ENCODE peak calls at places on chromosomes 5 and 9, in nine cellular contexts. A is Caki2; Z is stimulated activated CD8-positive, alpha-beta memory T cell treated with anti-CD3 and anti-CD28 coated beads, Interleukin-12 subunit alpha, Interleukin-12 subunit beta, amount 100 ng/mL, for 4 hours; M is mesothelial cell of epicardium; Q is stromal cell of bone marrow; S is iPS-NIHi11; B is AG04449; D is CD8-positive, alpha-beta T cell; F is anterior cingulate cortex. L is an unnamed sample.

GRCh38 chr5:152688561-152689274 is 283.6 kb upstream of the NMUR2 start:
- DNase-seq in A (peak; percentile 82), Z (no peak), M (no peak), Q (peak; percentile 83), S (peak; percentile 19), B (peak; percentile 19), D (no peak), F (no peak), L (peak; percentile 42)

GRCh38 chr5:167294861-167295685 is 996.4 kb upstream of the WWC1 start:
- DNase-seq in A (peak; percentile 92), Z (no peak), M (no peak), Q (peak; percentile 74), S (peak; percentile 25), B (peak; percentile 80), D (no peak), F (no peak), L (peak; percentile 83)

GRCh38 chr5:59326551-59326950 is 567.0 kb downstream of the PDE4D start:
- DNase-seq in A (no peak), Z (no peak), M (no peak), Q (no peak), S (no peak), B (no peak), D (no peak), F (no peak), L (no peak)

GRCh38 chr5:37533851-37534250 is 154.7 kb downstream of the WDR70 start:
- DNase-seq in A (peak; percentile 7), Z (no peak), M (no peak), Q (no peak), S (no peak), B (peak; percentile 21), D (no peak), F (no peak), L (no peak)

GRCh38 chr5:121350493-121350892 is 501.2 kb upstream of the FTMT start:
- DNase-seq in A (no peak), Z (no peak), M (no peak), Q (peak; percentile 3), S (no peak), B (no peak), D (no peak), F (no peak), L (no peak)

GRCh38 chr9:136438909-136439549 is 616 bp downstream of the INPP5E start:
- DNase-seq in A (no peak), Z (peak; percentile 39), M (peak; percentile 69), Q (no peak), S (peak; percentile 75), B (no peak), D (peak; percentile 52), F (no peak), L (peak; percentile 26)

GRCh38 chr9:118975736-118976135 is 393.5 kb downstream of the BRINP1 start:
- DNase-seq in A (no peak), Z (no peak), M (no peak), Q (peak; percentile 10), S (no peak), B (no peak), D (no peak), F (no peak), L (no peak)

GRCh38 chr9:84374516-84374915 is 34.0 kb upstream of the SLC28A3 start:
- DNase-seq in A (no peak), Z (no peak), M (no peak), Q (no peak), S (no peak), B (no peak), D (no peak), F (no peak), L (no peak)

GRCh38 chr5:179258922-179259730 is 86.1 kb downstream of the ADAMTS2 start:
- DNase-seq in A (no peak), Z (no peak), M (peak; percentile 22), Q (no peak), S (no peak), B (no peak), D (no peak), F (no peak), L (no peak)

GRCh38 chr9:35164711-35165110 is 2.9 kb downstream of the UNC13B start:
- DNase-seq in A (no peak), Z (no peak), M (no peak), Q (peak; percentile 25), S (no peak), B (no peak), D (no peak), F (no peak), L (no peak)

GRCh38 chr9:134341306-134341705 is 15.1 kb downstream of the RXRA start:
- DNase-seq in A (no peak), Z (no peak), M (no peak), Q (no peak), S (no peak), B (no peak), D (no peak), F (no peak), L (no peak)

GRCh38 chr9:88741335-88741734 is 206.4 kb downstream of the NXNL2 start:
- DNase-seq in A (no peak), Z (no peak), M (no peak), Q (no peak), S (peak; percentile 42), B (no peak), D (no peak), F (no peak), L (peak; percentile 55)

GRCh38 chr5:74054139-74054538 is 428.1 kb downstream of the ARHGEF28 start:
- DNase-seq in A (no peak), Z (no peak), M (no peak), Q (no peak), S (no peak), B (no peak), D (no peak), F (no peak), L (peak; percentile 24)

GRCh38 chr5:54415896-54416640 is 39.4 kb upstream of the HSPB3 start:
- DNase-seq in A (no peak), Z (no peak), M (no peak), Q (no peak), S (no peak), B (peak; percentile 75), D (no peak), F (no peak), L (peak; percentile 81)

GRCh38 chr9:105127863-105128220 is 116.6 kb upstream of the SLC44A1 start:
- DNase-seq in A (no peak), Z (no peak), M (no peak), Q (no peak), S (no peak), B (no peak), D (peak; percentile 58), F (no peak), L (peak; percentile 44)

GRCh38 chr5:32489791-32490581 is 45.4 kb upstream of the ZFR start:
- DNase-seq in A (peak; percentile 39), Z (peak; percentile 27), M (peak; percentile 89), Q (peak; percentile 79), S (peak; percentile 77), B (no peak), D (peak; percentile 73), F (peak; percentile 21), L (peak; percentile 80)

GRCh38 chr5:127038550-127038949 is 8.2 kb upstream of the MARCHF3 start:
- DNase-seq in A (no peak), Z (no peak), M (no peak), Q (no peak), S (no peak), B (no peak), D (no peak), F (no peak), L (no peak)

GRCh38 chr5:158648631-158649030 is 451.1 kb downstream of the EBF1 start:
- DNase-seq in A (no peak), Z (no peak), M (no peak), Q (no peak), S (no peak), B (no peak), D (no peak), F (no peak), L (no peak)

GRCh38 chr5:108541816-108542215 is 159.9 kb upstream of the FBXL17 start:
- DNase-seq in A (no peak), Z (no peak), M (no peak), Q (no peak), S (no peak), B (no peak), D (no peak), F (no peak), L (no peak)

GRCh38 chr9:847505-847904 is 6.0 kb downstream of the DMRT1 start:
- DNase-seq in A (no peak), Z (no peak), M (no peak), Q (no peak), S (no peak), B (no peak), D (no peak), F (no peak), L (no peak)

GRCh38 chr5:40960027-40960426 is 50.7 kb downstream of the C7 start:
- DNase-seq in A (peak; percentile 7), Z (no peak), M (no peak), Q (no peak), S (no peak), B (no peak), D (no peak), F (no peak), L (no peak)

GRCh38 chr9:114117996-114118830 is 19.1 kb upstream of the KIF12 start:
- DNase-seq in A (no peak), Z (no peak), M (no peak), Q (no peak), S (no peak), B (no peak), D (no peak), F (no peak), L (no peak)

GRCh38 chr5:78594014-78594413 is 54.6 kb downstream of the LHFPL2 start:
- DNase-seq in A (no peak), Z (no peak), M (no peak), Q (no peak), S (no peak), B (no peak), D (no peak), F (no peak), L (no peak)

GRCh38 chr5:375921-376871 is 54.7 kb downstream of the AHRR start:
- DNase-seq in A (no peak), Z (no peak), M (peak; percentile 35), Q (no peak), S (peak; percentile 35), B (no peak), D (no peak), F (no peak), L (no peak)

GRCh38 chr5:120388016-120388781 is 75.9 kb upstream of the PRR16 start:
- DNase-seq in A (no peak), Z (no peak), M (no peak), Q (peak; percentile 89), S (no peak), B (peak; percentile 77), D (no peak), F (no peak), L (no peak)

GRCh38 chr9:26033346-26033745 is 355.1 kb upstream of the TUSC1 start:
- DNase-seq in A (no peak), Z (no peak), M (no peak), Q (peak; percentile 29), S (no peak), B (no peak), D (no peak), F (no peak), L (no peak)